ENCODE peak calls at places on chromosomes 12 and 14, in seven cellular contexts. C is tibial artery, Y is lung, I is activated B cell treated with CpG ODN at 0.5 μM for 24 hours, O is lower lobe of right lung, F is H9, D is fibroblast of the aortic adventitia. R is an unnamed sample.

GRCh38 chr12:68317047-68317667 is 15.0 kb downstream of the MDM1 start:
- DNase-seq in C (no peak), Y (no peak), I (no peak), O (no peak), F (no peak), D (peak), R (no peak)

GRCh38 chr12:82660541-82661325 is 26.0 kb upstream of the TMTC2 start:
- DNase-seq in C (no peak), Y (no peak), I (no peak), O (no peak), F (no peak), D (no peak), R (no peak)

GRCh38 chr12:76183459-76184186 is 99.1 kb upstream of the NAP1L1 start:
- DNase-seq in C (no peak), Y (peak), I (no peak), O (no peak), F (no peak), D (peak), R (no peak)

GRCh38 chr12:13067322-13067721 is 23.1 kb downstream of the FAM234B start:
- DNase-seq in C (no peak), Y (no peak), I (no peak), O (no peak), F (no peak), D (no peak), R (no peak)

GRCh38 chr14:51603495-51603894 is 48.2 kb upstream of the FRMD6 start:
- DNase-seq in C (no peak), Y (no peak), I (no peak), O (no peak), F (no peak), D (peak), R (no peak)

GRCh38 chr14:22878271-22879246 is 4.5 kb upstream of the REM2 start:
- DNase-seq in C (peak), Y (no peak), I (no peak), O (no peak), F (no peak), D (no peak), R (no peak)

GRCh38 chr14:105485720-105486332 is 860 bp upstream of the CRIP1 start:
- DNase-seq in C (no peak), Y (no peak), I (peak), O (no peak), F (peak), D (no peak), R (no peak)

GRCh38 chr12:3564411-3564810 is 73.4 kb downstream of the PRMT8 start:
- DNase-seq in C (no peak), Y (no peak), I (no peak), O (no peak), F (no peak), D (no peak), R (no peak)

GRCh38 chr12:104929926-104930325 is 28.2 kb downstream of the SLC41A2 start:
- DNase-seq in C (no peak), Y (no peak), I (no peak), O (no peak), F (no peak), D (no peak), R (no peak)

GRCh38 chr12:45483571-45483970 is 245.9 kb upstream of the ARID2 start:
- DNase-seq in C (peak), Y (no peak), I (no peak), O (no peak), F (no peak), D (peak), R (no peak)

GRCh38 chr12:31756977-31757420 is 28.2 kb upstream of the AMN1 start:
- DNase-seq in C (no peak), Y (no peak), I (no peak), O (no peak), F (no peak), D (peak), R (no peak)

GRCh38 chr12:107406932-107407331 is 278.7 kb upstream of the PWP1 start:
- DNase-seq in C (no peak), Y (no peak), I (no peak), O (no peak), F (no peak), D (no peak), R (no peak)

GRCh38 chr14:106694638-106695393 is 1168.4 kb downstream of the TMEM121 start:
- DNase-seq in C (no peak), Y (no peak), I (peak), O (peak), F (no peak), D (no peak), R (no peak)
- TF ChIP-seq CTCF in C (no peak), Y (no peak), I (no peak), O (peak), F (no peak), D (no peak), R (no peak)

DNA sequence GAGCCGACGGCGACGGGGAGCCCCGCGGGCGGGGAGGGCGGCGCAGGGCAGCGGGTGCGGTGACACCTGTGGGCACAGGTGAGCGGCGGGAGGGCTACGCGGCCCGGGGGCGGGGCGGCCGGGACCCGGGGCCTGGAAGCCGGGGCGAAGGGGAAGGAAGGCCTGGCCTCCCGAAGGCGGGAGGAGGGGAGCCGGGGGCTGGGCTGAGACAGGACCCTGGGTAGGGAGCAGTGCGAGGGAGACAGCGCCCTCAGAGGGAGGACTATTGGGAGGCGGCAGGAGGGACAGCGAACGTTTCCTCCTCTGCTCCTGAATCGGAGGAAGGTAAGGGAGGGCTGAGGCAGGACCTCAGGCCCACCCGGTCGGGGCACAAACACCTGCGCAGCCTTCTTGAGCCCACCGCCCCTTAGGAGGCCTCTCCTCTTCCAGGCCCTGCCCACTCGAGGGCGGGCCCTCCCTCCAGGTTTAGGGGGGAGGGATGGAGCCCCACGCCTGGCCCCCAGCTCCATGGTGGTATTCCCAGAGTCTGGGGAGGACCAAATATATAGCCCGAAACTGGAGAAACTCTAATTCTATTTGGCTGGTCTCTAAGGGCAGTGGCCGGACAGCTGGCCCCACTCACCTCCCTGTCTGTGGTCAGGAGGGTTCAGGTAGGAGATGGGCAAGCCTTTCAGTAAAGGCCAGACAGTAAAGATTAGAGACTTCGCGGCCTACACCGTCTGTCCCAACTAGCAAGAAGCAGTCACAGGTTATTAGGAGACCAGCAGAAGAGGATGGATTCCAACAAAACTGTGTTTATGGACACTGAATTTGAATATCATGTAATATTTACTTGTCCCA is 509 bp downstream of the PLEKHG6 start:
- DNase-seq in C (no peak), Y (no peak), I (no peak), O (peak), F (peak), D (no peak), R (no peak)
- TF ChIP-seq CTCF in C (no peak), Y (no peak), I (no peak), O (no peak), F (peak), D (no peak), R (no peak)

GRCh38 chr14:90450151-90450550 is 53.3 kb downstream of the CALM1 start:
- DNase-seq in C (no peak), Y (no peak), I (no peak), O (no peak), F (no peak), D (no peak), R (no peak)

GRCh38 chr14:90452366-90452765 is 55.5 kb downstream of the CALM1 start:
- DNase-seq in C (no peak), Y (no peak), I (no peak), O (no peak), F (no peak), D (no peak), R (no peak)

GRCh38 chr14:90451443-90451842 is 54.6 kb downstream of the CALM1 start:
- DNase-seq in C (no peak), Y (no peak), I (no peak), O (no peak), F (no peak), D (no peak), R (no peak)

GRCh38 chr14:90451953-90452352 is 55.1 kb downstream of the CALM1 start:
- DNase-seq in C (no peak), Y (no peak), I (no peak), O (no peak), F (no peak), D (no peak), R (no peak)

DNA sequence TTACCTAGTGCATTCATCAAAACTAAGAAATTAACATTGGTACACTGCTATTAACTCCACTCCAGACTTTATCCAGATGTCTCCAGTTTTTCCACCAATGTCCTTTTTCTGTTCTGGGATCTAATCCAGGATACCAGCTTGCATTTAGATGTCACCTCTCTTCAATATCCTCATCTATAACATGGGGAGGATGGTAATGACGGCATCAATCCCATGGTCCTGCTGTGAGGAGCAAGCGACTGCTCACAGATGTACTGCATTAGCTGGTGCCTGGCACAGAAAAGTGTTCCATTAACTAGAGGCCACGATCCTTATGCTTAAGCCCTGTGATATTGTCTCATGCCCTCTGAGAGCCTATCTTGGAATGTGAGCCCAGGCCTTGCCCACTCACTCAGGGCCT is 53.8 kb downstream of the CALM1 start:
- DNase-seq in C (no peak), Y (no peak), I (no peak), O (no peak), F (no peak), D (no peak), R (no peak)
- TF ChIP-seq CTCF in C (no peak), Y (no peak), I (no peak), O (no peak), F (no peak), D (no peak), R (no peak)

DNA sequence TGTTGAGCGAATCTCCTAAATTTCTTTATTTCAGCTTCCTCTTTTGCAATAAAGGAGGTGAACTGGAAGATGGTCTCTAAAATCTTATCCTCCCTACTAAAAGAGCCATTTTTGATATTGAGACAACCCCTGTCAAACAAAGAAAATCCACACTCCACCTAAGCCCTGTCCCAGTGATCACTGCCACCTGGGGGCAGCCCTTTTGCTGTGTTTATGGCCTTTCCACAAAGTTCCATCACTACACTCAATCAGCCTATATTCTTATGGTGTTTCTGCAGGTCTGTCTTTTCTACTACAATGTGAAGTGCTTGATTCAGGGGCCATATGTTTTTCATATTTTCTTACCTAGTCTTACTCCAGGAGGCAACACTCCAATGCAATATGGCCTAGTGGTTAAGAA is 163.7 kb downstream of the BMP4 start:
- DNase-seq in C (no peak), Y (no peak), I (no peak), O (no peak), F (no peak), D (no peak), R (no peak)
- TF ChIP-seq CTCF in C (no peak), Y (no peak), I (no peak), O (no peak), F (peak), D (peak), R (no peak)

GRCh38 chr12:71900091-71900490 is 38.6 kb upstream of the TPH2 start:
- DNase-seq in C (no peak), Y (no peak), I (no peak), O (no peak), F (no peak), D (peak), R (no peak)
- TF ChIP-seq CTCF in C (no peak), Y (no peak), I (no peak), O (no peak), F (peak), D (peak), R (peak)

DNA sequence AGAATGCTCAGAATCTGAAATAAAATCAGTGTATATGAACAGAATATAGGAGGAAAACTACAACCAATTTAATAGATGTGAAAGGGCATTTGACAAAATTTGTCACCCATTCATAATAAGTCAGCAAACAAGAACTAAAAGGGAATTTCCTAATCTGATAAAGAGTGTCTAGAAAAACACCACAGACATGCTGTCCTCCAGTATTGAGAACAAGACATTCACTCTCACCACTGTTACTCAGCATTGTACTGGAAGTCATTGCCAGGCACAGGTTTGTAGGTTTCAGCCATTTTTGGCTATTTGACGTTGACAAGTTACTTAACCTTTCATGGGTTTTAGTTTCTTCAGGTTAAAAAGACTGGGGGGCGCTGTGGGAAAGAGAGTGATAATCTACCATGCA is 13.2 kb downstream of the EIF2S1 start:
- DNase-seq in C (no peak), Y (no peak), I (no peak), O (no peak), F (no peak), D (no peak), R (no peak)
- TF ChIP-seq CTCF in C (no peak), Y (no peak), I (no peak), O (no peak), F (no peak), D (no peak), R (no peak)

DNA sequence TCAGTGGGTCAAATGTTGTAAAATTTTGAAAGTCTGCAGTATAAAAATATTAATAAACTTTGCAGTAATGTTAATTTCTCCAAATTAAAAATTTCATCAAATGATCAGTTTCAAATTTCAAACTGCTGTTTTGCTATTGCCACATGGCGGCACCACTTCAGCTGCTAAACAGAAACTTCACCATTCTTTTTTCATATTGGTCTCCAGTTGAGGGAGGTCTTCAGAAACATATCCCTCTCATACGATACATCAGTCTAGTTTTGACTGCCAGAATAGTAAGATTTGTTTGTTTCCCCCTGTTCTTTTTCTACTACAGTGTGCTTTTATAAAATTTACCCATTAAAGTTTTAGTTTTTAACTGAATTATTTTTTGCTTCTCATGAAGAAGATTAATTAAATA is 4.2 kb upstream of the TRHDE start:
- DNase-seq in C (no peak), Y (no peak), I (no peak), O (no peak), F (no peak), D (no peak), R (no peak)
- TF ChIP-seq CTCF in C (peak), Y (no peak), I (no peak), O (no peak), F (peak), D (peak), R (peak)

DNA sequence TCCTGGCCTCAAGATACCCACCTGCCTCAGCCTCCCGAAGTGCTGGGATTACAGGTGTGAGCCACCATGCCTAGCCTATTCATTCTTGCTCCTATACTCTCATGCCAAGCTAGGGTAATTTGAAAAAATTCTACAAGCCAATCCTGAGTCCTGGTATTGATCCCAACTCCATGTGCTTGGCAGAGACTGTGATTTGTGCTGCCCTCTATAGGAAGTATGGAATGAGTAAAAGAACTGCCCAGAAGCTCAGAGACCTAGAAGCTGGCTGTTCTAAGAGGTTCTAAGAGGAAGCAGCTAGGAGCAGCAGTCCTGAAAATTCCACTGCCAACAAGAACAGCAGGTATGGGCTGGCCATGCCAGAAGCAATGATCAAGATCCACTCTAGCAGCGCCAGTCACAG is 402.5 kb downstream of the PCNX1 start:
- DNase-seq in C (no peak), Y (no peak), I (no peak), O (no peak), F (no peak), D (no peak), R (no peak)
- TF ChIP-seq CTCF in C (no peak), Y (no peak), I (no peak), O (no peak), F (peak), D (no peak), R (no peak)

GRCh38 chr14:61381589-61381988 is 60.2 kb downstream of the PRKCH start:
- DNase-seq in C (no peak), Y (no peak), I (no peak), O (peak), F (no peak), D (no peak), R (no peak)

GRCh38 chr14:61385002-61385685 is 63.8 kb downstream of the PRKCH start:
- DNase-seq in C (no peak), Y (no peak), I (no peak), O (no peak), F (no peak), D (no peak), R (no peak)

GRCh38 chr14:61382842-61383241 is 61.5 kb downstream of the PRKCH start:
- DNase-seq in C (no peak), Y (no peak), I (no peak), O (no peak), F (no peak), D (no peak), R (no peak)

GRCh38 chr14:61379639-61380184 is 58.3 kb downstream of the PRKCH start:
- DNase-seq in C (no peak), Y (no peak), I (no peak), O (no peak), F (no peak), D (no peak), R (no peak)

GRCh38 chr14:61380984-61381383 is 59.6 kb downstream of the PRKCH start:
- DNase-seq in C (no peak), Y (no peak), I (no peak), O (no peak), F (no peak), D (no peak), R (no peak)
- TF ChIP-seq CTCF in C (no peak), Y (no peak), I (no peak), O (no peak), F (peak), D (no peak), R (no peak)

GRCh38 chr14:45284802-45285201 is 31.8 kb upstream of the MIS18BP1 start:
- DNase-seq in C (no peak), Y (no peak), I (no peak), O (no peak), F (no peak), D (no peak), R (no peak)
- TF ChIP-seq CTCF in C (no peak), Y (no peak), I (no peak), O (no peak), F (peak), D (no peak), R (no peak)

R was measured in osteocyte.